ENCODE peak calls at places on chromosomes 11 and 22, in seven cellular contexts. One of them, this sample, is unnamed.

GRCh38 chr11:61057615-61058014 is 44.7 kb upstream of the CD5 start:
- DNase-seq in GM12892: no peak
- DNase-seq in HepG2: no peak
- DNase-seq in SK-N-SH: no peak
- DNase-seq in K562: no peak
- DNase-seq in H1: no peak
- DNase-seq in GM12878: no peak
- DNase-seq in this sample: no peak

GRCh38 chr22:42644422-42645340 is 4.3 kb upstream of the ATP5MGL start:
- DNase-seq in GM12892: no peak
- DNase-seq in HepG2: no peak
- DNase-seq in SK-N-SH: no peak
- DNase-seq in K562: no peak
- DNase-seq in H1: no peak
- DNase-seq in GM12878: no peak
- DNase-seq in this sample: no peak

GRCh38 chr22:24474221-24474620 is 20.9 kb upstream of the UPB1 start:
- DNase-seq in GM12892: no peak
- DNase-seq in HepG2: peak
- DNase-seq in SK-N-SH: no peak
- DNase-seq in K562: no peak
- DNase-seq in H1: no peak
- DNase-seq in GM12878: no peak
- DNase-seq in this sample: no peak

GRCh38 chr11:116774661-116775060 is 1.9 kb upstream of the BUD13 start:
- DNase-seq in GM12892: no peak
- DNase-seq in HepG2: no peak
- DNase-seq in SK-N-SH: no peak
- DNase-seq in K562: no peak
- DNase-seq in H1: no peak
- DNase-seq in GM12878: no peak
- DNase-seq in this sample: no peak

GRCh38 chr22:40088818-40089217 is 88.9 kb upstream of the TNRC6B start:
- DNase-seq in GM12892: no peak
- DNase-seq in HepG2: no peak
- DNase-seq in SK-N-SH: no peak
- DNase-seq in K562: no peak
- DNase-seq in H1: no peak
- DNase-seq in GM12878: no peak
- DNase-seq in this sample: no peak

GRCh38 chr11:84019576-84020194 is 733.5 kb upstream of the CCDC90B start:
- DNase-seq in GM12892: no peak
- DNase-seq in HepG2: no peak
- DNase-seq in SK-N-SH: no peak
- DNase-seq in K562: no peak
- DNase-seq in H1: no peak
- DNase-seq in GM12878: no peak
- DNase-seq in this sample: no peak

GRCh38 chr22:45877036-45877380 is 100.0 kb downstream of the WNT7B start:
- DNase-seq in GM12892: no peak
- DNase-seq in HepG2: no peak
- DNase-seq in SK-N-SH: no peak
- DNase-seq in K562: no peak
- DNase-seq in H1: peak
- DNase-seq in GM12878: no peak
- DNase-seq in this sample: no peak

GRCh38 chr11:105156231-105156630 is 16.7 kb upstream of the CARD18 start:
- DNase-seq in GM12892: no peak
- DNase-seq in HepG2: peak
- DNase-seq in SK-N-SH: no peak
- DNase-seq in K562: no peak
- DNase-seq in H1: no peak
- DNase-seq in GM12878: no peak
- DNase-seq in this sample: no peak

GRCh38 chr11:130448416-130449068 is at the start of gene ADAMTS15:
- DNase-seq in GM12892: no peak
- DNase-seq in HepG2: peak
- DNase-seq in SK-N-SH: peak
- DNase-seq in K562: no peak
- DNase-seq in H1: peak
- DNase-seq in GM12878: no peak
- DNase-seq in this sample: no peak

GRCh38 chr11:66327171-66328035 is 8.8 kb downstream of the RIN1 start:
- DNase-seq in GM12892: no peak
- DNase-seq in HepG2: no peak
- DNase-seq in SK-N-SH: peak
- DNase-seq in K562: no peak
- DNase-seq in H1: peak
- DNase-seq in GM12878: no peak
- DNase-seq in this sample: no peak

GRCh38 chr22:41517172-41518047 is 26.9 kb downstream of the POLR3H start:
- DNase-seq in GM12892: no peak
- DNase-seq in HepG2: peak
- DNase-seq in SK-N-SH: peak
- DNase-seq in K562: peak
- DNase-seq in H1: peak
- DNase-seq in GM12878: no peak
- DNase-seq in this sample: no peak

GRCh38 chr11:67002297-67002913 is 20.5 kb upstream of the SYT12 start:
- DNase-seq in GM12892: no peak
- DNase-seq in HepG2: no peak
- DNase-seq in SK-N-SH: no peak
- DNase-seq in K562: no peak
- DNase-seq in H1: peak
- DNase-seq in GM12878: no peak
- DNase-seq in this sample: no peak

GRCh38 chr22:24178502-24179440 is 2.5 kb upstream of the SUSD2 start:
- DNase-seq in GM12892: no peak
- DNase-seq in HepG2: no peak
- DNase-seq in SK-N-SH: peak
- DNase-seq in K562: no peak
- DNase-seq in H1: peak
- DNase-seq in GM12878: no peak
- DNase-seq in this sample: no peak

GRCh38 chr11:131674051-131674755 is 303.8 kb downstream of the NTM start:
- DNase-seq in GM12892: peak
- DNase-seq in HepG2: peak
- DNase-seq in SK-N-SH: peak
- DNase-seq in K562: peak
- DNase-seq in H1: peak
- DNase-seq in GM12878: no peak
- DNase-seq in this sample: peak

GRCh38 chr22:30705710-30706651 is 11.3 kb downstream of the OSBP2 start:
- DNase-seq in GM12892: no peak
- DNase-seq in HepG2: peak
- DNase-seq in SK-N-SH: no peak
- DNase-seq in K562: no peak
- DNase-seq in H1: no peak
- DNase-seq in GM12878: peak
- DNase-seq in this sample: no peak

GRCh38 chr22:20562607-20563463 is 55.4 kb downstream of the MED15 start:
- DNase-seq in GM12892: no peak
- DNase-seq in HepG2: no peak
- DNase-seq in SK-N-SH: no peak
- DNase-seq in K562: no peak
- DNase-seq in H1: no peak
- DNase-seq in GM12878: no peak
- DNase-seq in this sample: no peak

GRCh38 chr22:39360674-39361413 is 11.1 kb downstream of the SYNGR1 start:
- DNase-seq in GM12892: no peak
- DNase-seq in HepG2: no peak
- DNase-seq in SK-N-SH: no peak
- DNase-seq in K562: no peak
- DNase-seq in H1: no peak
- DNase-seq in GM12878: no peak
- DNase-seq in this sample: no peak

GRCh38 chr22:49903322-49904039 is 14.8 kb downstream of the ALG12 start:
- DNase-seq in GM12892: no peak
- DNase-seq in HepG2: no peak
- DNase-seq in SK-N-SH: peak
- DNase-seq in K562: peak
- DNase-seq in H1: no peak
- DNase-seq in GM12878: no peak
- DNase-seq in this sample: no peak
- TF ChIP-seq TAF1 in GM12892: no peak
- TF ChIP-seq TAF1 in HepG2: no peak
- TF ChIP-seq TAF1 in SK-N-SH: no peak
- TF ChIP-seq TAF1 in K562: no peak
- TF ChIP-seq TAF1 in H1: no peak
- TF ChIP-seq TAF1 in GM12878: no peak
- TF ChIP-seq TAF1 in this sample: no peak

GRCh38 chr11:108117746-108118371 is 3.5 kb upstream of the ACAT1 start:
- DNase-seq in GM12892: no peak
- DNase-seq in HepG2: peak
- DNase-seq in SK-N-SH: peak
- DNase-seq in K562: peak
- DNase-seq in H1: no peak
- DNase-seq in GM12878: no peak
- DNase-seq in this sample: no peak

GRCh38 chr11:108121274-108122155 is at the start of gene ACAT1:
- DNase-seq in GM12892: peak
- DNase-seq in HepG2: peak
- DNase-seq in SK-N-SH: peak
- DNase-seq in K562: peak
- DNase-seq in H1: peak
- DNase-seq in GM12878: peak
- DNase-seq in this sample: peak

GRCh38 chr11:108125126-108125525 is 3.8 kb downstream of the ACAT1 start:
- DNase-seq in GM12892: no peak
- DNase-seq in HepG2: no peak
- DNase-seq in SK-N-SH: peak
- DNase-seq in K562: no peak
- DNase-seq in H1: no peak
- DNase-seq in GM12878: no peak
- DNase-seq in this sample: no peak

GRCh38 chr11:108122166-108122628 is 830 bp downstream of the ACAT1 start:
- DNase-seq in GM12892: no peak
- DNase-seq in HepG2: no peak
- DNase-seq in SK-N-SH: peak
- DNase-seq in K562: no peak
- DNase-seq in H1: no peak
- DNase-seq in GM12878: no peak
- DNase-seq in this sample: no peak
- TF ChIP-seq TAF1 in GM12892: no peak
- TF ChIP-seq TAF1 in HepG2: no peak
- TF ChIP-seq TAF1 in SK-N-SH: no peak
- TF ChIP-seq TAF1 in K562: no peak
- TF ChIP-seq TAF1 in H1: no peak
- TF ChIP-seq TAF1 in GM12878: no peak
- TF ChIP-seq TAF1 in this sample: no peak

DNA sequence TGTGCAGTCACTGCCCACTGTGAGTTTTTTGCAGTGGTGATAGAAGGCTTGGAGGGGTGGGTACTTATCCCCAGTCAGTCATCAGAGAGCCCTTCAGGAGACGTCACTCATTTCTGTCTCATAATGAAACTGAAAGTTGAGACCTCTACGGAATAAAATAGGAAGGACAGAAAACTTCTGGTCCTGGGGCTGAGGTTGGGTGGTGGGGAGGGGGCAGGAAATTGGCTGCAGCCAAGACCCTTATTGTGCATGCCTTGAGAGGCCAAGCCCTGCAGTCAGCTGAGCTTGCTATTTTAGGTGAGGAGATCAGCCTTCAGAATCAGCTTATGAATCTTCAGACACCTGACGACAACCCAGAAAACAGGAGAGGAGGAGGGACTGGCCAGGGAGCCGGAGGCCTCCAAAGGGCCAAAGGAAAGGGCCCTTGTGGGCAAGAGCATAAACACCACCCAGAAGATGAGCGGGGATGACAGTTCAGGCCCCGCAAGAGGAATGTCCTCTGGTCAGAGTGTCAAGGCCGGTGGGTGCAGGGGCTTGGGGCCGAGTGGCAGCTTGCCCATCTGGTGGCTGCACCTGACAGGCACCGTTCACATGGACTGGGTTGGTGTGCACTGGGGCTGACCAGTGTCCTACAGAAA is 17.9 kb upstream of the ADA2 start:
- DNase-seq in GM12892: peak
- DNase-seq in HepG2: no peak
- DNase-seq in SK-N-SH: no peak
- DNase-seq in K562: no peak
- DNase-seq in H1: no peak
- DNase-seq in GM12878: peak
- DNase-seq in this sample: peak
- TF ChIP-seq TAF1 in GM12892: no peak
- TF ChIP-seq TAF1 in HepG2: no peak
- TF ChIP-seq TAF1 in SK-N-SH: no peak
- TF ChIP-seq TAF1 in K562: no peak
- TF ChIP-seq TAF1 in H1: no peak
- TF ChIP-seq TAF1 in GM12878: no peak
- TF ChIP-seq TAF1 in this sample: no peak

GRCh38 chr22:49396817-49397216 is 430.9 kb downstream of the BRD1 start:
- DNase-seq in GM12892: no peak
- DNase-seq in HepG2: no peak
- DNase-seq in SK-N-SH: no peak
- DNase-seq in K562: no peak
- DNase-seq in H1: no peak
- DNase-seq in GM12878: no peak
- DNase-seq in this sample: no peak
- TF ChIP-seq TAF1 in GM12892: no peak
- TF ChIP-seq TAF1 in HepG2: no peak
- TF ChIP-seq TAF1 in SK-N-SH: no peak
- TF ChIP-seq TAF1 in K562: no peak
- TF ChIP-seq TAF1 in H1: no peak
- TF ChIP-seq TAF1 in GM12878: no peak
- TF ChIP-seq TAF1 in this sample: no peak

GRCh38 chr11:21105196-21105917 is 436.0 kb downstream of the NELL1 start:
- DNase-seq in GM12892: no peak
- DNase-seq in HepG2: no peak
- DNase-seq in SK-N-SH: no peak
- DNase-seq in K562: no peak
- DNase-seq in H1: no peak
- DNase-seq in GM12878: no peak
- DNase-seq in this sample: no peak
- TF ChIP-seq TAF1 in GM12892: no peak
- TF ChIP-seq TAF1 in HepG2: no peak
- TF ChIP-seq TAF1 in SK-N-SH: no peak
- TF ChIP-seq TAF1 in K562: no peak
- TF ChIP-seq TAF1 in H1: no peak
- TF ChIP-seq TAF1 in GM12878: no peak
- TF ChIP-seq TAF1 in this sample: no peak

GRCh38 chr11:35304393-35304790 is 115.0 kb downstream of the SLC1A2 start:
- DNase-seq in GM12892: no peak
- DNase-seq in HepG2: peak
- DNase-seq in SK-N-SH: no peak
- DNase-seq in K562: no peak
- DNase-seq in H1: no peak
- DNase-seq in GM12878: no peak
- DNase-seq in this sample: no peak
- TF ChIP-seq TAF1 in GM12892: no peak
- TF ChIP-seq TAF1 in HepG2: no peak
- TF ChIP-seq TAF1 in SK-N-SH: no peak
- TF ChIP-seq TAF1 in K562: no peak
- TF ChIP-seq TAF1 in H1: no peak
- TF ChIP-seq TAF1 in GM12878: no peak
- TF ChIP-seq TAF1 in this sample: no peak

GRCh38 chr11:91880660-91881059 is 344.0 kb upstream of the FAT3 start:
- DNase-seq in GM12892: no peak
- DNase-seq in HepG2: no peak
- DNase-seq in SK-N-SH: no peak
- DNase-seq in K562: no peak
- DNase-seq in H1: no peak
- DNase-seq in GM12878: no peak
- DNase-seq in this sample: no peak
- TF ChIP-seq TAF1 in GM12892: no peak
- TF ChIP-seq TAF1 in HepG2: no peak
- TF ChIP-seq TAF1 in SK-N-SH: no peak
- TF ChIP-seq TAF1 in K562: no peak
- TF ChIP-seq TAF1 in H1: no peak
- TF ChIP-seq TAF1 in GM12878: no peak
- TF ChIP-seq TAF1 in this sample: no peak